ENCODE peak calls at places on chromosomes 2 and 18, in seven cellular contexts. One of them, this sample, is unnamed.

GRCh38 chr2:72895759-72896281 is 8.6 kb downstream of the SPR start:
- DNase-seq in IMR-90: peak; percentile 55
- DNase-seq in H9: no peak
- DNase-seq in trophoblast cell: no peak
- DNase-seq in mesendoderm: no peak
- DNase-seq in H1: no peak
- DNase-seq in neuronal stem cell: no peak
- DNase-seq in this sample: peak; percentile 24

GRCh38 chr2:111986116-111986900 is 68.8 kb upstream of the TMEM87B start:
- DNase-seq in IMR-90: peak; percentile 8
- DNase-seq in neuronal stem cell: peak; percentile 63
- DNase-seq in H9: no peak
- DNase-seq in trophoblast cell: no peak
- DNase-seq in mesendoderm: peak; percentile 44
- DNase-seq in H1: no peak
- DNase-seq in this sample: peak; percentile 32

GRCh38 chr2:229445501-229446294 is 174.6 kb upstream of the PID1 start:
- DNase-seq in trophoblast cell: no peak
- DNase-seq in H1: no peak
- DNase-seq in IMR-90: peak; percentile 16
- DNase-seq in mesendoderm: no peak
- DNase-seq in H9: no peak
- DNase-seq in neuronal stem cell: no peak
- DNase-seq in this sample: peak; percentile 45

GRCh38 chr2:127083819-127084503 is 23.0 kb downstream of the BIN1 start:
- DNase-seq in H9: no peak
- DNase-seq in trophoblast cell: peak; percentile 55
- DNase-seq in mesendoderm: no peak
- DNase-seq in H1: no peak
- DNase-seq in neuronal stem cell: no peak
- DNase-seq in IMR-90: peak; percentile 98
- DNase-seq in this sample: peak; percentile 93

GRCh38 chr2:110725859-110726258 is 6.5 kb upstream of the ACOXL start:
- DNase-seq in neuronal stem cell: no peak
- DNase-seq in trophoblast cell: no peak
- DNase-seq in H1: no peak
- DNase-seq in IMR-90: no peak
- DNase-seq in H9: no peak
- DNase-seq in mesendoderm: no peak
- DNase-seq in this sample: no peak

GRCh38 chr2:10345126-10345525 is 42.4 kb downstream of the HPCAL1 start:
- DNase-seq in IMR-90: no peak
- DNase-seq in neuronal stem cell: no peak
- DNase-seq in mesendoderm: no peak
- DNase-seq in trophoblast cell: no peak
- DNase-seq in H9: no peak
- DNase-seq in H1: no peak
- DNase-seq in this sample: no peak

GRCh38 chr18:78596794-78597193 is 382.8 kb upstream of the SALL3 start:
- DNase-seq in H1: peak; percentile 19
- DNase-seq in IMR-90: no peak
- DNase-seq in trophoblast cell: no peak
- DNase-seq in neuronal stem cell: peak; percentile 20
- DNase-seq in H9: peak; percentile 44
- DNase-seq in mesendoderm: peak; percentile 87
- DNase-seq in this sample: no peak

GRCh38 chr2:141055526-141055925 is 1075.3 kb downstream of the LRP1B start:
- DNase-seq in H9: no peak
- DNase-seq in mesendoderm: no peak
- DNase-seq in IMR-90: peak; percentile 84
- DNase-seq in trophoblast cell: no peak
- DNase-seq in neuronal stem cell: no peak
- DNase-seq in H1: no peak
- DNase-seq in this sample: peak; percentile 61

GRCh38 chr18:3329471-3329870 is 67.5 kb downstream of the MYL12B start:
- DNase-seq in mesendoderm: peak; percentile 95
- DNase-seq in IMR-90: no peak
- DNase-seq in trophoblast cell: peak; percentile 61
- DNase-seq in neuronal stem cell: no peak
- DNase-seq in H1: no peak
- DNase-seq in H9: peak; percentile 47
- DNase-seq in this sample: no peak

GRCh38 chr18:61850756-61851155 is 42.1 kb downstream of the RNF152 start:
- DNase-seq in IMR-90: no peak
- DNase-seq in mesendoderm: no peak
- DNase-seq in neuronal stem cell: no peak
- DNase-seq in H1: no peak
- DNase-seq in H9: no peak
- DNase-seq in trophoblast cell: no peak
- DNase-seq in this sample: no peak

DNA sequence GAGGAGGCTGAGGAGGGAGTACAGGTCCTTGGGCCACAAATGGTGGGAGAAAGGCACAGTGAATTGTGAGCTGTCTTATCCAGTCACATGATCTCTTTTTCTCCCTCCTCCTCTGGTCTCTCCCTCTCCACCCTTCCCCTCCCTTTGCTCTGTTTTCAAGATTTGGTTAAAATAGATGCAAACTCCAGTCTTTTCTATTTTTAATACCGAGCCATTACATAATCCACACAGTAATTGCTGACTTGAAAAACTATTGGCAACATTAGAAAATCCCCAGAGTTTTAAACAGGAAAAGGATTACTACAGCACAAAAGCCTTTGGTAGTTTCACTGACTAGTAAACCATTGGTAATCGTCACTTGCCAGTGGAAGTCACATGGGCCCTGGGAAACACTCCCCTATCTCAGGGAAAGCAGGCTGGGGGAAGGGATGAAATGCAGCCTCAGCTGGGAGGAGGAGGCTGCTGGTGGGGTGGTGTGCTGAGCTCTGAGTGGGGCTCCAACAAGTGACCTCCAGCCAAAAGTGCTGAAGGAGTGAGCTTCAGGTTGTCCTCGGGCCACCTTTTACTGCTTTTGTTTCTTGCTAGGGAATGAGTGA is 57.4 kb upstream of the PCBP1 start:
- DNase-seq in trophoblast cell: no peak
- DNase-seq in H1: no peak
- DNase-seq in neuronal stem cell: peak; percentile 33
- DNase-seq in mesendoderm: peak; percentile 91
- DNase-seq in IMR-90: peak; percentile 79
- DNase-seq in H9: peak; percentile 79
- DNase-seq in this sample: peak; percentile 94
- H3K23ac ChIP-seq in trophoblast cell: no peak overlapping the region
- H3K23ac ChIP-seq in H1: no peak overlapping the region
- H3K23ac ChIP-seq in neuronal stem cell: no peak overlapping the region
- H3K23ac ChIP-seq in mesendoderm: no peak overlapping the region
- H3K23ac ChIP-seq in IMR-90: peak overlapping the region; percentile 22
- H3K23ac ChIP-seq in H9: no peak overlapping the region
- H3K23ac ChIP-seq in this sample: no peak overlapping the region

DNA sequence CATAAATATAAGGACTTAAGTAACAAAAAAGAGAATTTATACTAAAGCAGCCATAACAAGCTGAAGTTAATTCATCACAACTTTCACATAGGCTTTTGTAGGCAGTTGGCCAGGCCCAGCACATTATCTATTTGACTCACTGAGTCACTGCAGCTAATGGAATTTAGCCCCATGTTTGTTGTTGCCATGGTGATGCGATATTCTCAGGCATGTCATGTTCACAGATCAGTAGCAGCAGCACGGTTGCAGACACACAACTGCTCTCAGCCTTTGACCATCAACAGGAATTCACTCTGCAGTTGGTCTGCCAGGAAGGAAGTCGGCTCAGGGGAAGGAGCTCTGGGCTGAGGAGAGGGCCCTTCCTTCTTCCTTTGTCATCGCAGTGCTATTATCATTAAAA is 639.8 kb downstream of the TMEM182 start:
- DNase-seq in neuronal stem cell: peak; percentile 14
- DNase-seq in H9: peak; percentile 95
- DNase-seq in mesendoderm: peak; percentile 99
- DNase-seq in IMR-90: no peak
- DNase-seq in trophoblast cell: no peak
- DNase-seq in H1: peak; percentile 78
- DNase-seq in this sample: peak; percentile 39
- H3K23ac ChIP-seq in neuronal stem cell: no peak overlapping the region
- H3K23ac ChIP-seq in H9: no peak overlapping the region
- H3K23ac ChIP-seq in mesendoderm: no peak overlapping the region
- H3K23ac ChIP-seq in IMR-90: no peak overlapping the region
- H3K23ac ChIP-seq in trophoblast cell: no peak overlapping the region
- H3K23ac ChIP-seq in H1: no peak overlapping the region
- H3K23ac ChIP-seq in this sample: no peak overlapping the region

DNA sequence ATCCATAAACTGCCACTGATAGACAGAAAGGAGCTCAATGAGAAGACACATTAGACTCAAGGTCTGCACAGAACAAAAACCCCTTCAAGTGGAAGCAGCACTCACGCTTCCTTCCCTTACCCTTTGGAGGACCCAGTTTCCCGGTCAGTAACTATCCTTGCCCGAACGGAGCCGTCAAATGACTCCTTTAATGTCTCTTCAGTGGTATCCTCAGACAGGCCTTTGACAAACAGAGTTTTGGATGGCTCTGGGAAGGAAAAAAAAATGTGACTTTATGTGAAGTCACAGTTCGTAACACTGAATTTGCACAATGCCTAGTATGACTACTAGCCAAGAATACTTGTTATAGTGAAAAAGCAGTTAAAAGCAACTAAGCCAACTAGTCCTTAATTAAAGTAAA is 8.4 kb downstream of the NCL start:
- DNase-seq in mesendoderm: no peak
- DNase-seq in IMR-90: no peak
- DNase-seq in H9: no peak
- DNase-seq in neuronal stem cell: no peak
- DNase-seq in H1: no peak
- DNase-seq in trophoblast cell: no peak
- DNase-seq in this sample: no peak
- H3K23ac ChIP-seq in mesendoderm: no peak overlapping the region
- H3K23ac ChIP-seq in IMR-90: no peak overlapping the region
- H3K23ac ChIP-seq in H9: no peak overlapping the region
- H3K23ac ChIP-seq in neuronal stem cell: no peak overlapping the region
- H3K23ac ChIP-seq in H1: no peak overlapping the region
- H3K23ac ChIP-seq in trophoblast cell: no peak overlapping the region
- H3K23ac ChIP-seq in this sample: no peak overlapping the region

GRCh38 chr2:61173116-61173515 is 11.1 kb downstream of the C2orf74 start:
- DNase-seq in neuronal stem cell: no peak
- DNase-seq in IMR-90: no peak
- DNase-seq in H9: no peak
- DNase-seq in trophoblast cell: no peak
- DNase-seq in mesendoderm: no peak
- DNase-seq in H1: no peak
- DNase-seq in this sample: no peak
- H3K23ac ChIP-seq in neuronal stem cell: no peak overlapping the region
- H3K23ac ChIP-seq in IMR-90: no peak overlapping the region
- H3K23ac ChIP-seq in H9: no peak overlapping the region
- H3K23ac ChIP-seq in trophoblast cell: no peak overlapping the region
- H3K23ac ChIP-seq in mesendoderm: no peak overlapping the region
- H3K23ac ChIP-seq in H1: no peak overlapping the region
- H3K23ac ChIP-seq in this sample: no peak overlapping the region

GRCh38 chr2:43806719-43807031 is 32.0 kb downstream of the ABCG5 start:
- DNase-seq in H9: no peak
- DNase-seq in IMR-90: no peak
- DNase-seq in H1: no peak
- DNase-seq in mesendoderm: no peak
- DNase-seq in neuronal stem cell: no peak
- DNase-seq in trophoblast cell: peak; percentile 4
- DNase-seq in this sample: no peak
- H3K23ac ChIP-seq in H9: no peak overlapping the region
- H3K23ac ChIP-seq in IMR-90: no peak overlapping the region
- H3K23ac ChIP-seq in H1: no peak overlapping the region
- H3K23ac ChIP-seq in mesendoderm: no peak overlapping the region
- H3K23ac ChIP-seq in neuronal stem cell: no peak overlapping the region
- H3K23ac ChIP-seq in trophoblast cell: no peak overlapping the region
- H3K23ac ChIP-seq in this sample: no peak overlapping the region